ENCODE peak calls at places on chromosome 12, in nine cellular contexts. O is mucosa of descending colon; E is stomach; B is OCI-LY7; N is CD4-positive, alpha-beta memory T cell; X is MM.1S; U is osteoblast; H is RWPE2; C is Peyer's patch. G is an unnamed sample. For H3K4me1 and H3K36me3, the result is how much of the 10 kb centered on the place peaks cover.

GRCh38 chr12:46126050-46126727 is 135.8 kb upstream of the SCAF11 start:
- DNase-seq in O (no peak), U (peak), B (no peak), H (no peak), N (no peak), X (no peak), C (no peak), E (no peak), G (no peak)

GRCh38 chr12:124324803-124325705 is 30.2 kb downstream of the RFLNA start:
- DNase-seq in O (peak), X (no peak), N (no peak), C (no peak), B (no peak), U (no peak), E (no peak), H (no peak), G (no peak)

GRCh38 chr12:118287728-118288127 is 85.0 kb downstream of the TAOK3 start:
- DNase-seq in C (no peak), O (no peak), U (no peak), E (no peak), X (no peak), B (no peak), N (no peak), H (no peak), G (no peak)

GRCh38 chr12:2615665-2616387 is 178.9 kb upstream of the FKBP4 start:
- DNase-seq in C (no peak), U (peak), X (no peak), E (no peak), B (no peak), O (no peak), N (no peak), H (no peak), G (no peak)

GRCh38 chr12:47767197-47767724 is 5.8 kb upstream of the SLC48A1 start:
- DNase-seq in H (no peak), E (peak), B (peak), O (peak), X (peak), N (peak), C (peak), U (peak), G (peak)

GRCh38 chr12:53492188-53492587 is 7.1 kb downstream of the MAP3K12 start:
- DNase-seq in N (peak), C (no peak), B (no peak), H (no peak), E (no peak), X (no peak), U (no peak), O (peak), G (no peak)

GRCh38 chr12:57740656-57741412 is 2.3 kb upstream of the AGAP2 start:
- DNase-seq in C (peak), H (no peak), E (no peak), U (peak), O (peak), B (peak), N (peak), X (peak), G (peak)

GRCh38 chr12:110619534-110619953 is 5.6 kb downstream of the TCTN1 start:
- DNase-seq in B (peak), H (no peak), U (no peak), N (no peak), E (no peak), O (no peak), C (peak), X (peak), G (no peak)

GRCh38 chr12:122021822-122022392 is at the start of gene BCL7A:
- DNase-seq in B (peak), O (peak), N (peak), U (peak), H (no peak), C (peak), X (peak), E (peak), G (peak)

GRCh38 chr12:132544498-132544897 is 54.5 kb downstream of the FBRSL1 start:
- DNase-seq in C (no peak), U (no peak), O (no peak), N (no peak), X (no peak), B (no peak), E (no peak), H (no peak), G (no peak)

GRCh38 chr12:8969861-8970411 is 19.4 kb upstream of the KLRG1 start:
- DNase-seq in H (no peak), X (no peak), N (no peak), O (no peak), C (no peak), E (no peak), B (no peak), U (no peak), G (no peak)

GRCh38 chr12:127685476-127686234 is 581.3 kb upstream of the TMEM132C start:
- DNase-seq in B (no peak), N (no peak), H (no peak), E (no peak), X (no peak), C (no peak), O (no peak), U (no peak), G (no peak)

GRCh38 chr12:57815177-57816000 is 3.1 kb downstream of the AVIL start:
- DNase-seq in C (no peak), B (no peak), H (no peak), E (no peak), N (no peak), U (no peak), O (no peak), X (no peak), G (no peak)

GRCh38 chr12:70043490-70044138 is 199.6 kb upstream of the CNOT2 start:
- DNase-seq in B (no peak), H (no peak), X (no peak), N (no peak), E (peak), O (peak), U (no peak), C (no peak), G (peak)

GRCh38 chr12:50569876-50570275 is 65.1 kb downstream of the DIP2B start:
- DNase-seq in C (no peak), H (no peak), X (no peak), U (no peak), B (no peak), E (no peak), O (no peak), N (no peak), G (no peak)

GRCh38 chr12:2348477-2348852 is 295.7 kb downstream of the CACNA1C start:
- DNase-seq in B (no peak), H (no peak), N (no peak), U (no peak), X (no peak), E (no peak), O (no peak), C (no peak), G (no peak)

GRCh38 chr12:51162217-51162616 is 10.7 kb downstream of the TFCP2 start:
- DNase-seq in O (no peak), H (no peak), X (no peak), E (no peak), B (no peak), N (no peak), U (no peak), C (no peak), G (no peak)

GRCh38 chr12:113684908-113685512 is 213.3 kb upstream of the LHX5 start:
- DNase-seq in U (no peak), C (no peak), E (no peak), O (no peak), B (no peak), X (no peak), N (no peak), H (no peak), G (no peak)

GRCh38 chr12:72468505-72468904 is 196.3 kb downstream of the TRHDE start:
- DNase-seq in U (no peak), O (no peak), E (no peak), B (no peak), N (no peak), X (no peak), C (no peak), H (no peak), G (no peak)

GRCh38 chr12:13981296-13981962 is at the start of gene GRIN2B:
- DNase-seq in C (no peak), B (no peak), O (no peak), U (no peak), H (no peak), N (no peak), E (no peak), X (no peak), G (no peak)

GRCh38 chr12:16593546-16593945 is 12.4 kb downstream of the LMO3 start:
- DNase-seq in O (no peak), N (no peak), H (no peak), C (no peak), E (no peak), B (no peak), U (no peak), X (no peak), G (no peak)

GRCh38 chr12:118983147-118983824 is 1.9 kb downstream of the SRRM4 start:
- DNase-seq in C (no peak), X (no peak), B (no peak), O (no peak), U (no peak), H (no peak), E (no peak), N (no peak), G (no peak)

GRCh38 chr12:41188058-41188840 is at the start of gene PDZRN4:
- DNase-seq in E (no peak), O (peak), B (no peak), N (no peak), H (no peak), U (peak), C (no peak), X (no peak), G (no peak)

GRCh38 chr12:45309826-45310626 is 94.1 kb downstream of the ANO6 start:
- DNase-seq in H (no peak), C (no peak), B (no peak), N (no peak), U (no peak), X (no peak), O (no peak), E (no peak), G (no peak)

DNA sequence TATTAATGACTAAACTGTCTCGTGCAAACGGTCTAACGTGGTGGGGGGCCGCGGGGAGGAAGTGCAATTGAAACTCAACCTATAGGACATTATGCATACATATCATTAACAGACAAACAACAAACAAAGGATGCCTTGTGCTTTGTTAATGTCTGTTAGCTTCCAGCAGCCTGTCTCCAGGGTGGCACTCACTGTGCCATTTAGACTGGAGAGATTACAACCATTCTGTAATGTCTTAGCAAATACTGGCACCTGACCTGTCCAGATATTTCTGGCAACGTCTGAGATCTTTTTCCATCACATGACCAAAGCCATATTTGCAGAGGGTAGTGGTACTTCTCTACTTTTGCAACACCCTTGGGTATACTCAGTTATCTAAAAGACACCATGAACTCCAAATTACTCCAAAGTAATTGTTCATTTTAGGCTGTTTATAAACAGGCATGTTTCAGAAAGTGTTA is 11.6 kb downstream of the BHLHE41 start:
- DNase-seq in E (no peak), B (no peak), N (no peak), U (no peak), C (no peak), O (no peak), X (peak), H (no peak), G (peak)
- H3K4me3 ChIP-seq in E (no peak), B (no peak), N (no peak), U (no peak), C (no peak), O (no peak), X (peak), H (no peak), G (no peak)

GRCh38 chr12:56724660-56724988 is 475 bp downstream of the NACA start:
- DNase-seq in U (no peak), H (no peak), X (no peak), N (no peak), O (no peak), C (peak), B (no peak), E (no peak), G (peak)

GRCh38 chr12:56722832-56723231 is 2.3 kb downstream of the NACA start:
- DNase-seq in X (no peak), C (no peak), N (no peak), U (no peak), B (no peak), H (no peak), E (no peak), O (no peak), G (peak)

GRCh38 chr12:56724989-56725722 is at the start of gene NACA:
- DNase-seq in E (peak), O (peak), N (peak), C (peak), U (peak), X (peak), B (peak), H (peak), G (peak)

GRCh38 chr12:56723352-56723751 is 1.7 kb downstream of the NACA start:
- DNase-seq in B (no peak), N (no peak), H (no peak), X (no peak), O (no peak), C (no peak), U (no peak), E (no peak), G (no peak)

GRCh38 chr12:56723889-56724659 is 1.0 kb downstream of the NACA start:
- DNase-seq in E (peak), N (no peak), H (no peak), B (peak), O (peak), U (no peak), X (peak), C (peak), G (peak)
- H3K4me1 ChIP-seq in E (half or more), N (half or more), H (under half), B (half or more), O (under half), U (under half), X (under half), C (under half), G (under half)

GRCh38 chr12:109218996-109219395 is 90.1 kb downstream of the FOXN4 start:
- DNase-seq in B (no peak), N (no peak), X (no peak), O (no peak), U (no peak), H (no peak), E (no peak), C (no peak), G (no peak)

GRCh38 chr12:109222496-109222895 is 86.6 kb downstream of the FOXN4 start:
- DNase-seq in E (no peak), O (no peak), H (no peak), U (no peak), B (no peak), X (no peak), C (no peak), N (no peak), G (no peak)

GRCh38 chr12:109222062-109222461 is 87.0 kb downstream of the FOXN4 start:
- DNase-seq in N (no peak), E (no peak), C (no peak), B (no peak), O (no peak), H (no peak), X (no peak), U (no peak), G (no peak)

GRCh38 chr12:109221277-109221931 is 87.7 kb downstream of the FOXN4 start:
- DNase-seq in X (no peak), B (no peak), E (no peak), C (no peak), U (no peak), N (no peak), H (no peak), O (no peak), G (no peak)

GRCh38 chr12:109219938-109220337 is 89.1 kb downstream of the FOXN4 start:
- DNase-seq in X (no peak), U (no peak), C (no peak), B (no peak), O (no peak), N (no peak), H (no peak), E (no peak), G (no peak)
- H3K36me3 ChIP-seq in X (under half), U (under half), C (under half), B (under half), O (under half), N (under half), H (under half), E (half or more), G (under half)

GRCh38 chr12:63915105-63915830 is 70.8 kb downstream of the SRGAP1 start:
- DNase-seq in E (no peak), B (no peak), U (peak), H (no peak), O (no peak), N (no peak), C (no peak), X (no peak), G (no peak)

GRCh38 chr12:63917864-63918742 is 73.6 kb downstream of the SRGAP1 start:
- DNase-seq in N (no peak), E (no peak), O (peak), U (peak), B (peak), H (no peak), X (no peak), C (no peak), G (peak)

GRCh38 chr12:63918788-63919300 is 74.3 kb downstream of the SRGAP1 start:
- DNase-seq in C (no peak), H (no peak), U (peak), O (peak), X (no peak), B (no peak), E (no peak), N (no peak), G (peak)

GRCh38 chr12:63916561-63917476 is 72.3 kb downstream of the SRGAP1 start:
- DNase-seq in E (no peak), B (no peak), H (no peak), O (no peak), N (no peak), C (no peak), U (no peak), X (no peak), G (no peak)

DNA sequence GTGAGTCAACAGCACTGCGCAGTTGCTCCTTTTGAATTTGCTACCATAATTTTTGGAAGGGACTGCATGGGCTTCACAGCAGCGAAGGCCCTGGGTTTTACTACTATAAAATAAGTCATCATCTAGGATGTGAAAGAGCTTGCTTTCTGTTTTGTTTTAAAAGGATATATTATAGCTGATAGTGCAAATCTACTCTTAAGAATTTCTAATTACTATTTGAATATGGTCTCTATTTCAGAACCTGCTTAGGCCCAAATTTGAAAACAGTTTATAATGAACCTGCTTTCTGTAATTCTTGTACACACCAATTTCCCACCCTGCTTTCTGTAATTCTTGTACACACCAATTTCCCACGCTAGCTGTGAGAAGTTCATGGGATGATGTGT is 73.0 kb downstream of the SRGAP1 start:
- DNase-seq in B (no peak), U (peak), H (no peak), X (no peak), C (no peak), O (no peak), N (no peak), E (no peak), G (no peak)
- H3K4me3 ChIP-seq in B (no peak), U (no peak), H (no peak), X (no peak), C (no peak), O (no peak), N (no peak), E (no peak), G (no peak)

GRCh38 chr12:75765170-75766059 is 254.0 kb upstream of the KRR1 start:
- DNase-seq in C (no peak), H (no peak), O (no peak), X (no peak), B (no peak), U (no peak), E (no peak), N (no peak), G (no peak)
- H3K4me1 ChIP-seq in C (under half), H (under half), O (under half), X (under half), B (under half), U (under half), E (under half), N (under half), G (under half)

G was measured in small intestine.